ENCODE peak calls at places on chromosome 12, in five cellular contexts. G is AG04449, M is NB4, V is heart left ventricle, T is suprapubic skin. R is an unnamed sample.

GRCh38 chr12:114241973-114242434 is 163.9 kb downstream of the TBX5 start:
- DNase-seq in G (no peak), M (peak; percentile 32), V (no peak), T (no peak), R (peak; percentile 0)

GRCh38 chr12:32305163-32305562 is 94.2 kb upstream of the FGD4 start:
- DNase-seq in G (no peak), M (peak; percentile 63), V (no peak), T (no peak), R (peak; percentile 24)

GRCh38 chr12:122865268-122866231 is 30.3 kb downstream of the HIP1R start:
- DNase-seq in G (no peak), M (peak; percentile 54), V (peak; percentile 77), T (peak; percentile 75), R (no peak)

GRCh38 chr12:100450726-100451125 is 22.9 kb upstream of the NR1H4 start:
- DNase-seq in G (no peak), M (no peak), V (no peak), T (no peak), R (no peak)

GRCh38 chr12:77113971-77114370 is 48.6 kb upstream of the E2F7 start:
- DNase-seq in G (no peak), M (no peak), V (no peak), T (no peak), R (no peak)

GRCh38 chr12:80509781-80510556 is 65.9 kb downstream of the PTPRQ start:
- DNase-seq in G (peak; percentile 23), M (no peak), V (no peak), T (no peak), R (no peak)

GRCh38 chr12:93215290-93215678 is 162.4 kb upstream of the NUDT4 start:
- DNase-seq in G (no peak), M (no peak), V (no peak), T (no peak), R (no peak)

GRCh38 chr12:63319936-63320633 is 169.1 kb upstream of the AVPR1A start:
- DNase-seq in G (no peak), M (no peak), V (no peak), T (no peak), R (no peak)

GRCh38 chr12:16610006-16610520 is 4.1 kb upstream of the LMO3 start:
- DNase-seq in G (no peak), M (no peak), V (no peak), T (no peak), R (no peak)

GRCh38 chr12:127628655-127629054 is 638.3 kb upstream of the TMEM132C start:
- DNase-seq in G (peak; percentile 82), M (no peak), V (no peak), T (no peak), R (no peak)

GRCh38 chr12:71183018-71183417 is 25.2 kb upstream of the TSPAN8 start:
- DNase-seq in G (no peak), M (no peak), V (no peak), T (no peak), R (no peak)

GRCh38 chr12:128810182-128811127 is 13.3 kb downstream of the SLC15A4 start:
- DNase-seq in G (no peak), M (no peak), V (no peak), T (no peak), R (peak; percentile 34)

GRCh38 chr12:93572712-93573551 is 457 bp downstream of the SOCS2 start:
- DNase-seq in G (no peak), M (no peak), V (peak; percentile 74), T (peak; percentile 69), R (peak; percentile 6)

GRCh38 chr12:46455648-46456352 is 83.2 kb upstream of the SLC38A2 start:
- DNase-seq in G (no peak), M (no peak), V (no peak), T (no peak), R (no peak)

GRCh38 chr12:52870361-52871290 is 21.8 kb upstream of the KRT78 start:
- DNase-seq in G (no peak), M (peak; percentile 68), V (peak; percentile 77), T (peak; percentile 84), R (peak; percentile 65)

GRCh38 chr12:42969357-42969756 is 379.8 kb upstream of the PRICKLE1 start:
- DNase-seq in G (no peak), M (no peak), V (no peak), T (no peak), R (no peak)

GRCh38 chr12:114764516-114764915 is 80.5 kb upstream of the TBX3 start:
- DNase-seq in G (no peak), M (no peak), V (no peak), T (no peak), R (no peak)

GRCh38 chr12:132559652-132560420 is 50.5 kb downstream of the LRCOL1 start:
- DNase-seq in G (no peak), M (peak; percentile 87), V (no peak), T (no peak), R (peak; percentile 25)

GRCh38 chr12:79452906-79453305 is 237.9 kb downstream of the PAWR start:
- DNase-seq in G (no peak), M (no peak), V (no peak), T (no peak), R (no peak)

GRCh38 chr12:52561880-52562449 is 9.0 kb upstream of the KRT71 start:
- DNase-seq in G (no peak), M (no peak), V (no peak), T (no peak), R (no peak)

GRCh38 chr12:48352157-48352775 is 1.5 kb upstream of the ZNF641 start:
- DNase-seq in G (no peak), M (peak; percentile 13), V (no peak), T (no peak), R (no peak)
- H3K4me3 ChIP-seq in G (no peak overlapping the region), M (no peak overlapping the region), V (peak overlapping the region; percentile 78), T (no peak overlapping the region), R (no peak overlapping the region)

GRCh38 chr12:108690191-108690518 is 41.2 kb downstream of the CORO1C start:
- DNase-seq in G (no peak), M (no peak), V (no peak), T (no peak), R (no peak)
- H3K4me3 ChIP-seq in G (no peak overlapping the region), M (no peak overlapping the region), V (no peak overlapping the region), T (peak overlapping the region; percentile 4), R (peak overlapping the region; percentile 79)

DNA sequence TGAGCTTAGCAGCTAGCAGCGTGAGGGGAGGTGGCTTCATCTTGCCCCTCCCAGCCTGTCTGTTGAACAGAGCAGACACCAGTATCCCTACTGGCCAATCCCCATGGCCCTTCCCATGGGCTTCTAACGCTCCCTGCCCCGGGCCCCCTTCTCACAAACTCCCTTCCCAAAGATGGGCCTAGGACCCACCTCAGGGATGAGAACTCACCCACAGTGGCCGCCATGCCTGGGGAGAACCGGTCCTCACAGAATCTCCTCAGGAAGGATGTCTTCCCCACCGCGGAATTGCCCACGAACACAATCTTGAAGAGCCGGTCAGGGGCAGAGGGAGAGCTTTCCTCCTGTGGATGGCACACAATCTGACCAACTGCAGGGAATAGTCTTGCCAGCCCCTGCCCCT is 119.5 kb downstream of the CRACR2A start:
- DNase-seq in G (no peak), M (no peak), V (no peak), T (no peak), R (no peak)
- H3K4me3 ChIP-seq in G (no peak overlapping the region), M (no peak overlapping the region), V (no peak overlapping the region), T (no peak overlapping the region), R (no peak overlapping the region)

GRCh38 chr12:121513464-121514183 is 67.2 kb downstream of the KDM2B start:
- DNase-seq in G (no peak), M (peak; percentile 58), V (no peak), T (no peak), R (peak; percentile 61)
- H3K4me3 ChIP-seq in G (no peak overlapping the region), M (no peak overlapping the region), V (no peak overlapping the region), T (no peak overlapping the region), R (no peak overlapping the region)

DNA sequence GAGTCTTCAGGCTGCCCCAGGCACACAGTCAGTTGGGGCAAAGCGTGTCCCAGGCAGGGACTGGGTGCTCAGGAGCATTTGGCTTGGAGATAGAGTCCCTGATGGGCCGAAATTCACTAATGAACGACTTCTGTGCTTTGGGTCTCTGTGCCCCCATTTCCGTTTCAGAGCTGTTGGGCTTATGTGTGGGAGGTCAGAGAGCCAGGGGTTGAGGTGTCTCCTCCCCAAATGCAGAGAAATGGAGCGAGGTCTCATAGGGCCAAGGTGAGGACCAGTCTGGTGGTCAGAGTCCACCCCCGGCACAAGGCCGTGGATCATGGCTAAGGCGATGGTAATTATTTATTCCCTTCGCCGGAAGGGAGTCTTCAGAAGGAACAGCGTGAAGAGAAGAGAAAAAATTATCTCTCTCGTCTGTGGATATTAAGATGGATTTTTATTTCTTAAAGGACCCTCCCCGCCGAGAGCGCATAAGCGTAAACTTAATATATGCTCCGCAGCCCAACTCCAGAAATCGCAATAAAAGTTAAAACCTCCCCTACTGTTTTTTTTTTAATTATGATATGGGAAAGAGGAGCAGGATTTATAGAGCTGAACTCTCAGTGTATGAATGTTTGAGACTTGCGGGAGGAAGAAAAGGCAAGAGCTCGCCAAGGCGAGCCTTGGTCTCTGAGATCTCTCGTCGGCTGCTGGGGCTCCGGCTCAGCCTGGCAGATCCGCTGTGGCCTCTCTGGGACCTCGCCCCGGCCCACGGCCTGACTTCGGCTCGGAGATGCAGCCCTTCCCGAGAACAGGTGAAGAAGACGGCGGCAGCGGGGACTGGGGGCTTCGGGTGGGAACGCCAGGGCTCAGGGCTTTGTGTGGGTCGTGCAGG is 6.3 kb upstream of the HOXC9 start:
- DNase-seq in G (no peak), M (no peak), V (no peak), T (no peak), R (no peak)
- H3K4me3 ChIP-seq in G (peak overlapping the region; percentile 96), M (no peak overlapping the region), V (no peak overlapping the region), T (peak overlapping the region; percentile 67), R (no peak overlapping the region)

GRCh38 chr12:126191037-126191891 is 1126.0 kb downstream of the AACS start:
- DNase-seq in G (no peak), M (no peak), V (no peak), T (no peak), R (no peak)
- H3K4me3 ChIP-seq in G (no peak overlapping the region), M (no peak overlapping the region), V (no peak overlapping the region), T (peak overlapping the region; percentile 8), R (no peak overlapping the region)